ENCODE peak calls at places on chromosomes 16 and 17, in eight cellular contexts. S, R, G, J, V, W, L and B are unnamed samples.

GRCh38 chr17:58312021-58312630 is 16.5 kb downstream of the TSPOAP1 start:
- DNase-seq in S (peak; percentile 62), R (no peak), G (peak; percentile 59), J (no peak), V (peak; percentile 14), W (no peak), L (no peak), B (no peak)

GRCh38 chr16:2799852-2800226 is 1.6 kb downstream of the PRSS41 start:
- DNase-seq in S (no peak), R (no peak), G (peak; percentile 72), J (peak; percentile 12), V (no peak), W (no peak), L (no peak), B (no peak)

GRCh38 chr16:11585460-11586374 is 1.0 kb downstream of the LITAF start:
- DNase-seq in S (peak; percentile 73), R (no peak), G (peak; percentile 73), J (peak; percentile 53), V (no peak), W (no peak), L (peak; percentile 43), B (no peak)

GRCh38 chr16:63943568-63943967 is 1178.3 kb downstream of the CDH11 start:
- DNase-seq in S (no peak), R (peak; percentile 6), G (no peak), J (no peak), V (no peak), W (no peak), L (no peak), B (no peak)

GRCh38 chr17:27518048-27518447 is 61.8 kb downstream of the KSR1 start:
- DNase-seq in S (no peak), R (no peak), G (no peak), J (no peak), V (no peak), W (no peak), L (no peak), B (no peak)

GRCh38 chr16:88351521-88352101 is 31.1 kb upstream of the ZNF469 start:
- DNase-seq in S (no peak), R (no peak), G (no peak), J (no peak), V (no peak), W (no peak), L (no peak), B (no peak)

GRCh38 chr16:84013787-84014569 is 28.6 kb downstream of the SLC38A8 start:
- DNase-seq in S (no peak), R (peak; percentile 33), G (peak; percentile 89), J (no peak), V (no peak), W (no peak), L (peak; percentile 93), B (no peak)

GRCh38 chr16:80120899-80121521 is 419.8 kb upstream of the DYNLRB2 start:
- DNase-seq in S (no peak), R (no peak), G (no peak), J (no peak), V (no peak), W (no peak), L (no peak), B (peak; percentile 77)

GRCh38 chr16:73231969-73232554 is 184.1 kb upstream of the ZFHX3 start:
- DNase-seq in S (no peak), R (peak; percentile 11), G (no peak), J (no peak), V (no peak), W (no peak), L (peak; percentile 33), B (no peak)

GRCh38 chr17:41664587-41665565 is 23.8 kb upstream of the EIF1 start:
- DNase-seq in S (no peak), R (no peak), G (no peak), J (peak; percentile 15), V (no peak), W (no peak), L (no peak), B (no peak)

GRCh38 chr16:19108409-19109287 is 5.1 kb upstream of the ITPRIPL2 start:
- DNase-seq in S (no peak), R (no peak), G (no peak), J (no peak), V (no peak), W (no peak), L (no peak), B (no peak)

DNA sequence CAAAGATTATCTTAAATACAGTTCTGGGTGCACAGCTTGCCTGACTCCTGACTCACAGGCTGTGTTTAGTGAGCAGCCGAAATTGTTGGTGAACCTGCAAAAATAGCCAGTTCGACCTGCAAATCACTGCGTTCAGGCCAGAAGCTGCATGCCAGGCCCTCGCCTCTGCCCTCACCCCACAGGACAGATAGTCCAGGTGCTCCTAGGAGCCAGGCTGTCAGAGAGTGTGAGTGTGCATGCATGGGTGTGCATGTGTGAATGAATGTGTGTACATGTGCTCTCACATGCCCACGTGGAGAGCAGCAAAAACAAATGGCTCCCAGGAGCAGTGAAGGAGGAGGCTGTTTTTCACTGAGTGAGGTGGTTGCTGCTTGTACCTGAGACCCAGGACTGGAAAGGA is 131.8 kb downstream of the ABCC12 start:
- DNase-seq in S (no peak), R (no peak), G (no peak), J (no peak), V (no peak), W (no peak), L (no peak), B (no peak)
- H3K4me1 ChIP-seq in S (no peaks in the 10 kb centered on the region), R (no peaks in the 10 kb centered on the region), G (no peaks in the 10 kb centered on the region), J (no peaks in the 10 kb centered on the region), V (no peaks in the 10 kb centered on the region), W (no peaks in the 10 kb centered on the region), L (no peaks in the 10 kb centered on the region), B (no peaks in the 10 kb centered on the region)

GRCh38 chr16:90026135-90026534 is 6.9 kb upstream of the DBNDD1 start:
- DNase-seq in S (no peak), R (no peak), G (no peak), J (no peak), V (no peak), W (no peak), L (no peak), B (no peak)
- H3K27ac ChIP-seq in S (no peak overlapping the region), R (no peak overlapping the region), G (no peak overlapping the region), J (no peak overlapping the region), V (no peak overlapping the region), W (no peak overlapping the region), L (no peak overlapping the region), B (no peak overlapping the region)

DNA sequence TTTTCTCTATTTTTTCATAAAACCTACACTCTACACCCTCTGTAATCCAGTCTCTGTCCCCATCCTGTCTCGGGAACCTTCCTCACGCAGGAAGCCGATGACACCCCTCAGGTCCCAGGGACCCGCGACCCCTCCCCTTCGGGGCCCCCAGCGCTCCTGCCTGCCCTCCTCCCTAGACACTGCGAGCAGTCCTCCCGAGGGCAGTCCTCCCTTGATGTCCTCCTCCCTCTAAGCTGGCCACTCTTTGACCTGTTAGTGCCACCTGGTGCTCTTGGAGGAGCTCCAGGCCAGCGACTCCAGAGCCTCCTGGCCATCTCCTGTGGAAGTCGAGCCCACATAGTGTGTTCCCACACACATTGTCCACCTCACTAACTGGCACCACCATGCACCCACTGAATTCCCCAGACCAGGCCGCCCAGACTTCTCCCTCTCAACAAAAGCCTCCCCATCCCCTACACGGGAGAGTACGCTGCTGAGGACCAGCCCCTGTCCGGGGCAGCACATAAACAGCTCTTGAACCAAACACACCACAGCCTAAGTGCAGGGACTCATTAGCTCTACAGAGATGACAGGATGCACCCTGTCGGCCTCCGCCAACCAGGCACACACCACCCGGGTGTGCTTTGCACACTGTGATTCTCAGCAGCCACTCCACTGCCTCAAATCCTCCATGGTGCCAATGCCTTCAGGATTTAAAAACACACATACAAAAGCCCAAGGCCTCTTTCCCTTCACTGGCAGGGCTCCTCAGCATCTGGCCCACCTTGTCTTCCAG is 9.3 kb downstream of the OSBPL7 start:
- DNase-seq in S (peak; percentile 41), R (no peak), G (peak; percentile 51), J (no peak), V (no peak), W (no peak), L (peak; percentile 45), B (no peak)
- H3K4me1 ChIP-seq in S (peaks cover 3% of the 10 kb centered on the region), R (peaks cover 4% of the 10 kb centered on the region), G (no peaks in the 10 kb centered on the region), J (peaks cover 33% of the 10 kb centered on the region), V (no peaks in the 10 kb centered on the region), W (no peaks in the 10 kb centered on the region), L (peaks cover 52% of the 10 kb centered on the region), B (no peaks in the 10 kb centered on the region)

DNA sequence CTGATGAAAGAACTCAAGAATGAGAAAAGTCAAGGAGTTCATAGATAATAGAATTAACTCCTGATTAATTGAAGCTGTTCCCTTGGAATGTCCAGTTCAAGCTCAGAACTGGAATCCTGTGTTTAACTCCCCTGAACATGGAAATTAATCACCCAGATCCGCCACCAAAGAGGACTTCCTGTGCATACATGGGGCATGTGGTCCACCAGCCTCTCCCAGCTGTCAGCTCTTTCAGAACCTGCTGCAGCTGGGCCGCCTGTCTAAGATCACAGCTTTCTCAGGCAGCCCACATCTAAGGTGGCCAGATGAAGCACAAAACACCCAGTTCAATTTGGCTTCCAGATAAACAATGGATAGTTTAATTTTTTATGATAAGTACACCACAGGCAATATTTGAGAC is 203.7 kb upstream of the COX10 start:
- DNase-seq in S (no peak), R (peak; percentile 21), G (no peak), J (no peak), V (no peak), W (no peak), L (no peak), B (no peak)
- H3K27ac ChIP-seq in S (no peak overlapping the region), R (no peak overlapping the region), G (no peak overlapping the region), J (no peak overlapping the region), V (no peak overlapping the region), W (no peak overlapping the region), L (no peak overlapping the region), B (no peak overlapping the region)

GRCh38 chr16:3879887-3880564 is 487 bp downstream of the CREBBP start:
- DNase-seq in S (peak; percentile 83), R (peak; percentile 52), G (peak; percentile 90), J (peak; percentile 91), V (peak; percentile 71), W (peak; percentile 67), L (peak; percentile 82), B (no peak)

GRCh38 chr16:3881499-3881995 is 1.0 kb upstream of the CREBBP start:
- DNase-seq in S (peak; percentile 62), R (no peak), G (no peak), J (no peak), V (peak; percentile 25), W (no peak), L (no peak), B (no peak)

GRCh38 chr16:3880623-3881498 is at the start of gene CREBBP:
- DNase-seq in S (peak; percentile 91), R (peak; percentile 78), G (peak; percentile 93), J (peak; percentile 92), V (peak; percentile 81), W (peak; percentile 88), L (peak; percentile 90), B (peak; percentile 95)

GRCh38 chr16:3878610-3879009 is 1.9 kb downstream of the CREBBP start:
- DNase-seq in S (no peak), R (peak; percentile 37), G (no peak), J (no peak), V (no peak), W (no peak), L (no peak), B (no peak)

GRCh38 chr16:3879258-3879886 is 1.1 kb downstream of the CREBBP start:
- DNase-seq in S (peak; percentile 66), R (no peak), G (peak; percentile 77), J (peak; percentile 71), V (no peak), W (no peak), L (peak; percentile 35), B (no peak)
- H3K4me1 ChIP-seq in S (peaks cover 34% of the 10 kb centered on the region), R (peaks cover 9% of the 10 kb centered on the region), G (peaks cover 48% of the 10 kb centered on the region), J (peaks cover 43% of the 10 kb centered on the region), V (peaks cover 5% of the 10 kb centered on the region), W (peaks cover 50% of the 10 kb centered on the region), L (peaks cover 49% of the 10 kb centered on the region), B (peaks cover 45% of the 10 kb centered on the region)

GRCh38 chr17:81050645-81051625 is 16.0 kb downstream of the BAIAP2 start:
- DNase-seq in S (no peak), R (no peak), G (no peak), J (no peak), V (no peak), W (no peak), L (no peak), B (no peak)
- H3K27ac ChIP-seq in S (no peak overlapping the region), R (no peak overlapping the region), G (peak overlapping the region; percentile 82), J (peak overlapping the region; percentile 25), V (no peak overlapping the region), W (no peak overlapping the region), L (peak overlapping the region; percentile 83), B (peak overlapping the region; percentile 64)